ENCODE peak calls at places on chromosomes 1 and 21, in five cellular contexts. One of them, this sample, is unnamed.

GRCh38 chr1:77533660-77534295 is 148.7 kb downstream of the ZZZ3 start:
- DNase-seq in uterus: peak; percentile 29
- DNase-seq in DMS 273 treated with DMSO at 0.1 percent for 48 hours: peak; percentile 27
- DNase-seq in CD4-positive, alpha-beta T cell: peak; percentile 59
- DNase-seq in T-cell: peak; percentile 35
- DNase-seq in this sample: peak; percentile 52

GRCh38 chr1:230977781-230978490 is 725 bp downstream of the TTC13 start:
- DNase-seq in uterus: peak; percentile 17
- DNase-seq in DMS 273 treated with DMSO at 0.1 percent for 48 hours: no peak
- DNase-seq in CD4-positive, alpha-beta T cell: peak; percentile 38
- DNase-seq in T-cell: peak; percentile 6
- DNase-seq in this sample: peak; percentile 56

GRCh38 chr1:83808536-83808935 is 190.4 kb downstream of the TTLL7 start:
- DNase-seq in uterus: no peak
- DNase-seq in DMS 273 treated with DMSO at 0.1 percent for 48 hours: no peak
- DNase-seq in CD4-positive, alpha-beta T cell: no peak
- DNase-seq in T-cell: no peak
- DNase-seq in this sample: no peak

GRCh38 chr1:8014381-8014988 is 11.6 kb downstream of the ERRFI1 start:
- DNase-seq in uterus: no peak
- DNase-seq in DMS 273 treated with DMSO at 0.1 percent for 48 hours: no peak
- DNase-seq in CD4-positive, alpha-beta T cell: no peak
- DNase-seq in T-cell: no peak
- DNase-seq in this sample: no peak

GRCh38 chr1:185775505-185775904 is 41.3 kb downstream of the HMCN1 start:
- DNase-seq in uterus: no peak
- DNase-seq in DMS 273 treated with DMSO at 0.1 percent for 48 hours: peak; percentile 90
- DNase-seq in CD4-positive, alpha-beta T cell: no peak
- DNase-seq in T-cell: no peak
- DNase-seq in this sample: no peak

GRCh38 chr21:26388731-26389231 is 184.3 kb downstream of the CYYR1 start:
- DNase-seq in uterus: no peak
- DNase-seq in DMS 273 treated with DMSO at 0.1 percent for 48 hours: no peak
- DNase-seq in CD4-positive, alpha-beta T cell: no peak
- DNase-seq in T-cell: no peak
- DNase-seq in this sample: peak; percentile 44

GRCh38 chr21:21997390-21998333 is 999.5 kb downstream of the NCAM2 start:
- DNase-seq in uterus: no peak
- DNase-seq in DMS 273 treated with DMSO at 0.1 percent for 48 hours: no peak
- DNase-seq in CD4-positive, alpha-beta T cell: no peak
- DNase-seq in T-cell: no peak
- DNase-seq in this sample: no peak

GRCh38 chr1:85464497-85465098 is 361 bp downstream of the DDAH1 start:
- DNase-seq in uterus: peak; percentile 62
- DNase-seq in DMS 273 treated with DMSO at 0.1 percent for 48 hours: peak; percentile 15
- DNase-seq in CD4-positive, alpha-beta T cell: no peak
- DNase-seq in T-cell: no peak
- DNase-seq in this sample: peak; percentile 47

GRCh38 chr1:87706198-87706597 is 377.5 kb downstream of the LMO4 start:
- DNase-seq in uterus: no peak
- DNase-seq in DMS 273 treated with DMSO at 0.1 percent for 48 hours: no peak
- DNase-seq in CD4-positive, alpha-beta T cell: no peak
- DNase-seq in T-cell: no peak
- DNase-seq in this sample: no peak

GRCh38 chr1:60419023-60419422 is 345.5 kb upstream of the C1orf87 start:
- DNase-seq in uterus: no peak
- DNase-seq in DMS 273 treated with DMSO at 0.1 percent for 48 hours: no peak
- DNase-seq in CD4-positive, alpha-beta T cell: no peak
- DNase-seq in T-cell: no peak
- DNase-seq in this sample: no peak

GRCh38 chr1:204600203-204600602 is 84.0 kb downstream of the MDM4 start:
- DNase-seq in uterus: no peak
- DNase-seq in DMS 273 treated with DMSO at 0.1 percent for 48 hours: no peak
- DNase-seq in CD4-positive, alpha-beta T cell: no peak
- DNase-seq in T-cell: no peak
- DNase-seq in this sample: no peak

GRCh38 chr1:87683557-87683956 is 354.9 kb downstream of the LMO4 start:
- DNase-seq in uterus: no peak
- DNase-seq in DMS 273 treated with DMSO at 0.1 percent for 48 hours: no peak
- DNase-seq in CD4-positive, alpha-beta T cell: no peak
- DNase-seq in T-cell: no peak
- DNase-seq in this sample: no peak

GRCh38 chr1:50703240-50703639 is 256.8 kb downstream of the FAF1 start:
- DNase-seq in uterus: no peak
- DNase-seq in DMS 273 treated with DMSO at 0.1 percent for 48 hours: no peak
- DNase-seq in CD4-positive, alpha-beta T cell: no peak
- DNase-seq in T-cell: no peak
- DNase-seq in this sample: no peak

This sample was measured in BE2C.